ENCODE peak calls at places on chromosome X, in six cellular contexts. M is sigmoid colon, R is ovary, S is tibial nerve, X is Peyer's patch, A is spleen. P is an unnamed sample. For H3K36me3, the result is how much of the 10 kb centered on the place peaks cover.

GRCh38 chrX:47361538-47362511 is 8.6 kb upstream of the ZNF157 start:
- DNase-seq in M (peak), R (peak), S (peak), X (peak), A (peak), P (peak)

GRCh38 chrX:21770631-21771321 is 12.9 kb upstream of the SMPX start:
- DNase-seq in M (no peak), R (no peak), S (no peak), X (no peak), A (no peak), P (no peak)

GRCh38 chrX:153523269-153523668 is 5.8 kb downstream of the ATP2B3 start:
- DNase-seq in M (no peak), R (no peak), S (no peak), X (no peak), A (no peak), P (no peak)

GRCh38 chrX:130285069-130285620 is 16.4 kb upstream of the ZNF280C start:
- DNase-seq in M (no peak), R (no peak), S (no peak), X (no peak), A (no peak), P (no peak)

GRCh38 chrX:44400588-44400987 is 57.1 kb upstream of the EFHC2 start:
- DNase-seq in M (no peak), R (no peak), S (no peak), X (no peak), A (no peak), P (no peak)

GRCh38 chrX:153726286-153727107 is 1.8 kb downstream of the ABCD1 start:
- DNase-seq in M (peak), R (peak), S (peak), X (peak), A (peak), P (peak)

GRCh38 chrX:21493226-21493850 is 119.1 kb downstream of the CNKSR2 start:
- DNase-seq in M (no peak), R (no peak), S (no peak), X (no peak), A (no peak), P (no peak)

GRCh38 chrX:147550217-147550616 is 361.5 kb upstream of the FMR1 start:
- DNase-seq in M (no peak), R (no peak), S (no peak), X (no peak), A (no peak), P (no peak)

GRCh38 chrX:4547218-4547836 is 833.9 kb upstream of the PRKX start:
- DNase-seq in M (no peak), R (peak), S (peak), X (no peak), A (peak), P (no peak)

GRCh38 chrX:46967547-46967946 is 55.3 kb downstream of the JADE3 start:
- DNase-seq in M (no peak), R (no peak), S (no peak), X (no peak), A (no peak), P (no peak)

DNA sequence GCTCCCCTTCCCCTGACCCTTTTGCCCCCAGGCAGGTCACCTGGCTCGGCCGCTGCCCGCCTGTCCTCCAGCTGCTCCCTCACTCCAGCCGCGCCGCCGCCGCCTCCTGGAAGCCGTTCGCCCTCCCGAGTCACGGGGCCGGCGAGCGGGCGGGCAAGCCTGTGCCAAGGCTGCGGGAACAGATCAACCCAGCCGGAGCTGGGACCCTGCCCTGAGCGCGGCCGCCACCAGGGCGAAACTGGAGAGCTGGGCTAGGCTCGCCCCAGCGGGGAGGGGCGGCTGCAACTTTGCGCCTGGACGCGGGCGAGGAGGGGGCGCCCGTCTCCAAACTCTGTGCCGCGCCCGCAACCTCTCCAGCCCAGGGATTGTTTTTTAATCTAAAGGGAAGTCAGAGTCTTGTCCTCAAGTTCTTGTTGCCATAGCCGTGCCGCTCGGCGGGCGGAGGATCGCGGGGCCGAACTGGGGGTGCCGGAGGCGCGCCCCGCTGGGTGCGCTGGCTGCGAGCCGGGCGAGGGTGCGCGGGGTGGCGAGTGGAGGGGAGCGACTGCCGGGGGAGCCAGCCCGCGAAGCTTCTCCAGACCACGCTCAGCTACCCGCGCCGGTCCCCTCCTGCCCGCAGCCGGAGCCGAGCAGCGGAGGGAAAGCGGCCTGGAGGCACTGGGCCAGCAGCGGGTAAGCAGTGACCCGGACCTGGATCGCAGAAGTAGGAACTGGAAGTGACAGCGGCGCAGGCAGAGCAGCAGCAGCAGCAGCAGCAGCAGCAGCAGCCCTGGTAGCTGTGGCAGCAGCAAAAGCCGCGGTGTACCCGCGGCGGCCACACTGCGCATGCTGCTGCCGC is 13.4 kb downstream of the ARHGEF6 start:
- DNase-seq in M (peak), R (peak), S (no peak), X (peak), A (peak), P (peak)
- TF ChIP-seq POLR2A in M (no peak), R (no peak), S (no peak), X (no peak), A (no peak), P (peak)

DNA sequence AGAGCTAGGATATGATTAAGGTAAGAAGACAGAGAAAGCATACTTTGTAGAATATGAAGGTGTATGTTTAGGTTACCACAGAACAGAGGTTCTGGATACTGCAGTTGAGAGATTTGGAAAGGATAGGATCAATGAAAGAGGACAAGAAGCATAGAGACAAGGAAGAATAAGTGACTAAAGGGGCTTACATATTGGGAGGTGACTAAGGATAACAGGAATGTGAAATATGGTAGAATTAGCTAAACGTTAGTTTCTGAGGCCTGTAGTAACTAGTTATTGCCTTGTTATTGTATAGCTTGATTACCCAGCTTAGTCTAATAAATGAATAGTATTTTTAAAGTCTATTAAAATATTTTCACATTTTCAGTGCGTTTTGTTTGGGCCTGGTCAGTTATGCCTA is 38.2 kb downstream of the CENPI start:
- DNase-seq in M (no peak), R (no peak), S (no peak), X (no peak), A (no peak), P (no peak)
- H3K36me3 ChIP-seq in M (under half), R (under half), S (under half), X (under half), A (under half), P (under half)

GRCh38 chrX:48958635-48959094 is 1.3 kb upstream of the OTUD5 start:
- DNase-seq in M (peak), R (peak), S (no peak), X (peak), A (peak), P (no peak)
- TF ChIP-seq POLR2A in M (peak), R (no peak), S (no peak), X (peak), A (no peak), P (no peak)

GRCh38 chrX:290476-291166 is 9.4 kb downstream of the PLCXD1 start:
- DNase-seq in M (peak), R (no peak), S (no peak), X (no peak), A (peak), P (peak)
- H3K36me3 ChIP-seq in M (under half), R (under half), S (under half), X (half or more), A (under half), P (under half)

GRCh38 chrX:110414273-110414672 is 55.6 kb downstream of the RTL9 start:
- DNase-seq in M (no peak), R (no peak), S (no peak), X (no peak), A (no peak), P (no peak)
- TF ChIP-seq POLR2A in M (no peak), R (no peak), S (no peak), X (no peak), A (no peak), P (no peak)

GRCh38 chrX:149494844-149495565 is 10.1 kb downstream of the IDS start:
- DNase-seq in M (no peak), R (no peak), S (no peak), X (no peak), A (no peak), P (no peak)
- H3K36me3 ChIP-seq in M (under half), R (under half), S (under half), X (half or more), A (under half), P (half or more)

GRCh38 chrX:41692162-41692749 is 3.5 kb downstream of the GPR34 start:
- DNase-seq in M (no peak), R (no peak), S (no peak), X (no peak), A (no peak), P (no peak)
- TF ChIP-seq POLR2A in M (no peak), R (no peak), S (no peak), X (no peak), A (no peak), P (no peak)

GRCh38 chrX:71563921-71564320 is 14.3 kb upstream of the GCNA start:
- DNase-seq in M (no peak), R (no peak), S (no peak), X (no peak), A (no peak), P (no peak)
- H3K36me3 ChIP-seq in M (under half), R (under half), S (under half), X (half or more), A (under half), P (under half)

P was measured in upper lobe of left lung.